ENCODE peak calls at places on chromosomes 11 and 22, in five cellular contexts. One of them, this sample, is unnamed. For H3K36me3, the result is how much of the 10 kb centered on the place peaks cover.

GRCh38 chr11:99452076-99452475 is 431.3 kb downstream of the CNTN5 start:
- DNase-seq in GM23248: no peak
- DNase-seq in body of pancreas: no peak
- DNase-seq in heart left ventricle: no peak
- DNase-seq in PC-3: no peak
- DNase-seq in this sample: no peak

GRCh38 chr22:36385491-36386350 is 2.0 kb downstream of the MYH9 start:
- DNase-seq in GM23248: peak
- DNase-seq in body of pancreas: peak
- DNase-seq in heart left ventricle: no peak
- DNase-seq in PC-3: peak
- DNase-seq in this sample: peak

GRCh38 chr11:117953029-117953671 is 23.9 kb upstream of the TMPRSS13 start:
- DNase-seq in PC-3: no peak
- DNase-seq in body of pancreas: no peak
- DNase-seq in heart left ventricle: no peak
- DNase-seq in GM23248: no peak
- DNase-seq in this sample: no peak

GRCh38 chr11:73412308-73412707 is 36.1 kb downstream of the RELT start:
- DNase-seq in PC-3: peak
- DNase-seq in GM23248: no peak
- DNase-seq in heart left ventricle: no peak
- DNase-seq in body of pancreas: no peak
- DNase-seq in this sample: no peak

GRCh38 chr11:44609028-44609782 is 43.7 kb downstream of the CD82 start:
- DNase-seq in heart left ventricle: no peak
- DNase-seq in PC-3: no peak
- DNase-seq in GM23248: peak
- DNase-seq in body of pancreas: no peak
- DNase-seq in this sample: no peak

GRCh38 chr11:2507212-2507901 is 62.5 kb downstream of the KCNQ1 start:
- DNase-seq in body of pancreas: no peak
- DNase-seq in PC-3: no peak
- DNase-seq in heart left ventricle: no peak
- DNase-seq in GM23248: no peak
- DNase-seq in this sample: no peak

GRCh38 chr11:72930011-72930410 is 115.8 kb downstream of the ATG16L2 start:
- DNase-seq in GM23248: no peak
- DNase-seq in heart left ventricle: no peak
- DNase-seq in body of pancreas: peak
- DNase-seq in PC-3: peak
- DNase-seq in this sample: peak

GRCh38 chr22:38751422-38752346 is 4.1 kb downstream of the SUN2 start:
- DNase-seq in PC-3: no peak
- DNase-seq in heart left ventricle: peak
- DNase-seq in GM23248: no peak
- DNase-seq in body of pancreas: peak
- DNase-seq in this sample: no peak

GRCh38 chr22:44019846-44020245 is 4.3 kb upstream of the PARVB start:
- DNase-seq in GM23248: peak
- DNase-seq in body of pancreas: no peak
- DNase-seq in PC-3: no peak
- DNase-seq in heart left ventricle: peak
- DNase-seq in this sample: no peak

GRCh38 chr11:47983464-47984397 is 3.4 kb downstream of the PTPRJ start:
- DNase-seq in PC-3: peak
- DNase-seq in body of pancreas: no peak
- DNase-seq in heart left ventricle: no peak
- DNase-seq in GM23248: peak
- DNase-seq in this sample: no peak

GRCh38 chr11:126163779-126164178 is 47.7 kb downstream of the RPUSD4 start:
- DNase-seq in PC-3: no peak
- DNase-seq in heart left ventricle: no peak
- DNase-seq in GM23248: no peak
- DNase-seq in body of pancreas: no peak
- DNase-seq in this sample: no peak

GRCh38 chr11:92808009-92808408 is 161.4 kb upstream of the MTNR1B start:
- DNase-seq in heart left ventricle: no peak
- DNase-seq in body of pancreas: no peak
- DNase-seq in GM23248: no peak
- DNase-seq in PC-3: no peak
- DNase-seq in this sample: no peak

GRCh38 chr22:27149886-27150529 is 492.6 kb downstream of the MIAT start:
- DNase-seq in GM23248: peak
- DNase-seq in PC-3: no peak
- DNase-seq in body of pancreas: no peak
- DNase-seq in heart left ventricle: no peak
- DNase-seq in this sample: no peak

GRCh38 chr11:64284962-64285884 is at the start of gene GPR137:
- DNase-seq in body of pancreas: peak
- DNase-seq in PC-3: peak
- DNase-seq in GM23248: peak
- DNase-seq in heart left ventricle: peak
- DNase-seq in this sample: peak

GRCh38 chr11:12251651-12252560 is 125.5 kb upstream of the PARVA start:
- DNase-seq in heart left ventricle: no peak
- DNase-seq in GM23248: no peak
- DNase-seq in body of pancreas: no peak
- DNase-seq in PC-3: no peak
- DNase-seq in this sample: no peak

GRCh38 chr22:37664249-37665101 is 6.0 kb downstream of the PDXP start:
- DNase-seq in GM23248: no peak
- DNase-seq in PC-3: no peak
- DNase-seq in body of pancreas: no peak
- DNase-seq in heart left ventricle: no peak
- DNase-seq in this sample: no peak

GRCh38 chr11:71191201-71191600 is 61.2 kb downstream of the SHANK2 start:
- DNase-seq in body of pancreas: no peak
- DNase-seq in GM23248: no peak
- DNase-seq in PC-3: no peak
- DNase-seq in heart left ventricle: no peak
- DNase-seq in this sample: no peak

GRCh38 chr11:18634140-18635032 is at the start of gene SPTY2D1:
- DNase-seq in PC-3: peak
- DNase-seq in body of pancreas: peak
- DNase-seq in heart left ventricle: peak
- DNase-seq in GM23248: peak
- DNase-seq in this sample: peak

GRCh38 chr11:46272816-46273427 is 4.5 kb upstream of the CREB3L1 start:
- DNase-seq in heart left ventricle: peak
- DNase-seq in PC-3: peak
- DNase-seq in body of pancreas: peak
- DNase-seq in GM23248: peak
- DNase-seq in this sample: peak

GRCh38 chr11:89405629-89406028 is 85.5 kb downstream of the NOX4 start:
- DNase-seq in PC-3: peak
- DNase-seq in GM23248: peak
- DNase-seq in body of pancreas: no peak
- DNase-seq in heart left ventricle: no peak
- DNase-seq in this sample: peak

GRCh38 chr11:124919836-124920755 is 1.0 kb downstream of the HEPN1 start:
- DNase-seq in PC-3: no peak
- DNase-seq in body of pancreas: no peak
- DNase-seq in GM23248: no peak
- DNase-seq in heart left ventricle: no peak
- DNase-seq in this sample: no peak

GRCh38 chr22:17960695-17961442 is 63.5 kb downstream of the MICAL3 start:
- DNase-seq in heart left ventricle: no peak
- DNase-seq in GM23248: no peak
- DNase-seq in PC-3: no peak
- DNase-seq in body of pancreas: no peak
- DNase-seq in this sample: no peak

GRCh38 chr11:117218133-117218915 is 13.5 kb downstream of the PCSK7 start:
- DNase-seq in PC-3: no peak
- DNase-seq in body of pancreas: no peak
- DNase-seq in GM23248: no peak
- DNase-seq in heart left ventricle: peak
- DNase-seq in this sample: no peak

GRCh38 chr11:70397336-70397982 is 870 bp upstream of the CTTN start:
- DNase-seq in GM23248: no peak
- DNase-seq in heart left ventricle: no peak
- DNase-seq in PC-3: no peak
- DNase-seq in body of pancreas: peak
- DNase-seq in this sample: no peak

GRCh38 chr11:44036811-44037657 is 10.7 kb upstream of the ACCSL start:
- DNase-seq in GM23248: peak
- DNase-seq in body of pancreas: peak
- DNase-seq in heart left ventricle: peak
- DNase-seq in PC-3: peak
- DNase-seq in this sample: peak

GRCh38 chr11:96306600-96306932 is 36.4 kb downstream of the MAML2 start:
- DNase-seq in PC-3: no peak
- DNase-seq in heart left ventricle: no peak
- DNase-seq in body of pancreas: no peak
- DNase-seq in GM23248: peak
- DNase-seq in this sample: no peak

GRCh38 chr11:33965032-33965431 is 73.2 kb upstream of the LMO2 start:
- DNase-seq in body of pancreas: no peak
- DNase-seq in heart left ventricle: no peak
- DNase-seq in PC-3: no peak
- DNase-seq in GM23248: no peak
- DNase-seq in this sample: no peak

GRCh38 chr11:130308059-130308458 is 6.7 kb downstream of the ZBTB44 start:
- DNase-seq in PC-3: no peak
- DNase-seq in GM23248: no peak
- DNase-seq in body of pancreas: no peak
- DNase-seq in heart left ventricle: no peak
- DNase-seq in this sample: no peak

GRCh38 chr11:65221026-65221425 is 39.3 kb downstream of the CAPN1 start:
- DNase-seq in body of pancreas: no peak
- DNase-seq in GM23248: no peak
- DNase-seq in PC-3: no peak
- DNase-seq in heart left ventricle: no peak
- DNase-seq in this sample: no peak

GRCh38 chr11:73292481-73292880 is 15.6 kb upstream of the ARHGEF17 start:
- DNase-seq in PC-3: no peak
- DNase-seq in body of pancreas: no peak
- DNase-seq in heart left ventricle: peak
- DNase-seq in GM23248: peak
- DNase-seq in this sample: no peak

GRCh38 chr11:44727373-44728084 is 767 bp downstream of the TSPAN18 start:
- DNase-seq in PC-3: peak
- DNase-seq in GM23248: peak
- DNase-seq in heart left ventricle: peak
- DNase-seq in body of pancreas: peak
- DNase-seq in this sample: peak

GRCh38 chr11:69155302-69156198 is at the start of gene SMIM38:
- DNase-seq in heart left ventricle: peak
- DNase-seq in GM23248: no peak
- DNase-seq in body of pancreas: no peak
- DNase-seq in PC-3: no peak
- DNase-seq in this sample: no peak

GRCh38 chr11:70398834-70399680 is 728 bp downstream of the CTTN start:
- DNase-seq in GM23248: no peak
- DNase-seq in heart left ventricle: no peak
- DNase-seq in PC-3: no peak
- DNase-seq in body of pancreas: peak
- DNase-seq in this sample: no peak

GRCh38 chr11:104199041-104199440 is 35.1 kb upstream of the PDGFD start:
- DNase-seq in PC-3: no peak
- DNase-seq in body of pancreas: no peak
- DNase-seq in GM23248: no peak
- DNase-seq in heart left ventricle: no peak
- DNase-seq in this sample: no peak

GRCh38 chr11:62472063-62472884 is 53.4 kb downstream of the SCGB1A1 start:
- DNase-seq in body of pancreas: peak
- DNase-seq in PC-3: peak
- DNase-seq in GM23248: peak
- DNase-seq in heart left ventricle: no peak
- DNase-seq in this sample: peak

GRCh38 chr11:62732830-62733229 is 4.5 kb downstream of the TTC9C start:
- DNase-seq in PC-3: peak
- DNase-seq in heart left ventricle: no peak
- DNase-seq in GM23248: peak
- DNase-seq in body of pancreas: no peak
- DNase-seq in this sample: peak

GRCh38 chr11:8352852-8353505 is 89.3 kb upstream of the LMO1 start:
- DNase-seq in GM23248: no peak
- DNase-seq in PC-3: peak
- DNase-seq in heart left ventricle: no peak
- DNase-seq in body of pancreas: no peak
- DNase-seq in this sample: no peak

GRCh38 chr22:21948390-21948789 is 4.3 kb downstream of the PPM1F start:
- DNase-seq in body of pancreas: no peak
- DNase-seq in PC-3: no peak
- DNase-seq in GM23248: no peak
- DNase-seq in heart left ventricle: no peak
- DNase-seq in this sample: no peak

GRCh38 chr11:118152552-118153471 is at the start of gene SCN4B:
- DNase-seq in body of pancreas: peak
- DNase-seq in heart left ventricle: peak
- DNase-seq in PC-3: peak
- DNase-seq in GM23248: peak
- DNase-seq in this sample: peak

GRCh38 chr11:77732143-77732542 is 88.4 kb downstream of the RSF1 start:
- DNase-seq in GM23248: no peak
- DNase-seq in heart left ventricle: no peak
- DNase-seq in body of pancreas: no peak
- DNase-seq in PC-3: no peak
- DNase-seq in this sample: no peak
- H3K36me3 ChIP-seq in GM23248: under half
- H3K36me3 ChIP-seq in heart left ventricle: under half
- H3K36me3 ChIP-seq in body of pancreas: under half
- H3K36me3 ChIP-seq in PC-3: under half
- H3K36me3 ChIP-seq in this sample: under half

DNA sequence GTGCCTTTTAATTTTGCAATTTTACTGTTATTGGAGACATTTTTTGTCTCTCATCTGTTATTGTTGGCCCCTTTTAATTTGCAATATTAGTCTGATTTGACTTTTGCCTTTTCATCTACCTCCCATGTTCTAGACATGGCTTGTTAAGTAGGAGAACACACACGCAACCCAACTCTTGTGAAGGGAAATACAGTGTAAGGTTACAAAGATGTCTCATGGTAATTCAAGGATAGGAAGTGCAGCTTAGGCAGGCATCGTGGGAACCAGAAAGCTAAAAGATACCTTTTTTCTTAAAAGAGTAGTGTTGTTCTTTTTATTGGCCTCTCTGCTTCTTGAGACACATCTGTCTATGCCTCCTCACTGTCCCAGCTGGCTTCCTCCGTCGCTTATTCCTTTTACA is 57.0 kb downstream of the SIK2 start:
- DNase-seq in heart left ventricle: no peak
- DNase-seq in PC-3: no peak
- DNase-seq in GM23248: no peak
- DNase-seq in body of pancreas: no peak
- DNase-seq in this sample: no peak
- H3K36me3 ChIP-seq in heart left ventricle: under half
- H3K36me3 ChIP-seq in PC-3: under half
- H3K36me3 ChIP-seq in GM23248: under half
- H3K36me3 ChIP-seq in body of pancreas: under half
- H3K36me3 ChIP-seq in this sample: under half

GRCh38 chr22:20191000-20191515 is 40.2 kb upstream of the CCDC188 start:
- DNase-seq in body of pancreas: no peak
- DNase-seq in GM23248: no peak
- DNase-seq in heart left ventricle: no peak
- DNase-seq in PC-3: no peak
- DNase-seq in this sample: no peak
- H3K36me3 ChIP-seq in body of pancreas: under half
- H3K36me3 ChIP-seq in GM23248: under half
- H3K36me3 ChIP-seq in heart left ventricle: under half
- H3K36me3 ChIP-seq in PC-3: under half
- H3K36me3 ChIP-seq in this sample: under half

GRCh38 chr11:75429641-75429901 is 3.4 kb downstream of the KLHL35 start:
- DNase-seq in body of pancreas: no peak
- DNase-seq in heart left ventricle: no peak
- DNase-seq in GM23248: no peak
- DNase-seq in PC-3: no peak
- DNase-seq in this sample: no peak
- H3K36me3 ChIP-seq in body of pancreas: under half
- H3K36me3 ChIP-seq in heart left ventricle: under half
- H3K36me3 ChIP-seq in GM23248: under half
- H3K36me3 ChIP-seq in PC-3: under half
- H3K36me3 ChIP-seq in this sample: under half